ENCODE peak calls at places on chromosomes 5 and 9, in six cellular contexts. One of them, this sample, is unnamed. For H3K36me3, the result is how much of the 10 kb centered on the place peaks cover.

GRCh38 chr9:127862075-127863011 is 7.9 kb upstream of the ENG start:
- DNase-seq in tibial artery: peak
- DNase-seq in lower lobe of right lung: peak
- DNase-seq in ovary: peak
- DNase-seq in small intestine: peak
- DNase-seq in transverse colon: peak
- DNase-seq in this sample: no peak

GRCh38 chr9:97307091-97307490 is 368 bp upstream of the CCDC180 start:
- DNase-seq in lower lobe of right lung: peak
- DNase-seq in transverse colon: peak
- DNase-seq in tibial artery: peak
- DNase-seq in small intestine: peak
- DNase-seq in ovary: peak
- DNase-seq in this sample: peak

GRCh38 chr9:135152608-135153337 is 65.3 kb downstream of the OLFM1 start:
- DNase-seq in ovary: no peak
- DNase-seq in small intestine: peak
- DNase-seq in tibial artery: no peak
- DNase-seq in transverse colon: no peak
- DNase-seq in lower lobe of right lung: no peak
- DNase-seq in this sample: peak

GRCh38 chr9:1050125-1050895 is at the start of gene DMRT2:
- DNase-seq in lower lobe of right lung: peak
- DNase-seq in transverse colon: peak
- DNase-seq in small intestine: peak
- DNase-seq in ovary: peak
- DNase-seq in tibial artery: peak
- DNase-seq in this sample: peak

GRCh38 chr9:21611896-21612295 is 129.8 kb upstream of the IFNE start:
- DNase-seq in small intestine: no peak
- DNase-seq in transverse colon: no peak
- DNase-seq in ovary: no peak
- DNase-seq in tibial artery: no peak
- DNase-seq in lower lobe of right lung: no peak
- DNase-seq in this sample: no peak

GRCh38 chr9:128192601-128193371 is 1.4 kb upstream of the CIZ1 start:
- DNase-seq in ovary: peak
- DNase-seq in transverse colon: peak
- DNase-seq in tibial artery: peak
- DNase-seq in lower lobe of right lung: peak
- DNase-seq in small intestine: peak
- DNase-seq in this sample: peak

GRCh38 chr5:171850354-171850947 is 64.8 kb downstream of the SMIM23 start:
- DNase-seq in transverse colon: no peak
- DNase-seq in tibial artery: peak
- DNase-seq in small intestine: no peak
- DNase-seq in ovary: no peak
- DNase-seq in lower lobe of right lung: no peak
- DNase-seq in this sample: peak

GRCh38 chr5:172413601-172414000 is 40.7 kb downstream of the SH3PXD2B start:
- DNase-seq in tibial artery: no peak
- DNase-seq in ovary: no peak
- DNase-seq in small intestine: no peak
- DNase-seq in lower lobe of right lung: no peak
- DNase-seq in transverse colon: no peak
- DNase-seq in this sample: no peak

GRCh38 chr9:6413365-6414263 is 615 bp downstream of the UHRF2 start:
- DNase-seq in lower lobe of right lung: peak
- DNase-seq in small intestine: peak
- DNase-seq in ovary: no peak
- DNase-seq in tibial artery: peak
- DNase-seq in transverse colon: peak
- DNase-seq in this sample: peak

GRCh38 chr5:142215915-142216681 is 107.5 kb downstream of the NDFIP1 start:
- DNase-seq in lower lobe of right lung: peak
- DNase-seq in transverse colon: peak
- DNase-seq in tibial artery: peak
- DNase-seq in small intestine: no peak
- DNase-seq in ovary: peak
- DNase-seq in this sample: no peak

GRCh38 chr5:172764861-172765765 is 5.9 kb downstream of the DUSP1 start:
- DNase-seq in lower lobe of right lung: peak
- DNase-seq in tibial artery: peak
- DNase-seq in small intestine: peak
- DNase-seq in ovary: peak
- DNase-seq in transverse colon: peak
- DNase-seq in this sample: peak

GRCh38 chr5:135569755-135570452 is 8.9 kb downstream of the CXCL14 start:
- DNase-seq in small intestine: peak
- DNase-seq in tibial artery: peak
- DNase-seq in ovary: no peak
- DNase-seq in transverse colon: peak
- DNase-seq in lower lobe of right lung: no peak
- DNase-seq in this sample: peak

GRCh38 chr9:29822458-29822857 is 2249.2 kb upstream of the C9orf72 start:
- DNase-seq in transverse colon: no peak
- DNase-seq in small intestine: no peak
- DNase-seq in tibial artery: no peak
- DNase-seq in lower lobe of right lung: no peak
- DNase-seq in ovary: no peak
- DNase-seq in this sample: no peak

GRCh38 chr5:132070460-132071337 is 2.9 kb upstream of the CSF2 start:
- DNase-seq in transverse colon: no peak
- DNase-seq in ovary: no peak
- DNase-seq in tibial artery: no peak
- DNase-seq in small intestine: no peak
- DNase-seq in lower lobe of right lung: no peak
- DNase-seq in this sample: no peak

GRCh38 chr9:2655411-2655901 is 33.9 kb downstream of the VLDLR start:
- DNase-seq in tibial artery: no peak
- DNase-seq in ovary: no peak
- DNase-seq in lower lobe of right lung: no peak
- DNase-seq in small intestine: peak
- DNase-seq in transverse colon: no peak
- DNase-seq in this sample: no peak

GRCh38 chr9:13432914-13433313 is 153.4 kb upstream of the MPDZ start:
- DNase-seq in transverse colon: no peak
- DNase-seq in ovary: no peak
- DNase-seq in lower lobe of right lung: no peak
- DNase-seq in small intestine: no peak
- DNase-seq in tibial artery: no peak
- DNase-seq in this sample: no peak

GRCh38 chr5:154898210-154898609 is 39.8 kb downstream of the CNOT8 start:
- DNase-seq in small intestine: no peak
- DNase-seq in transverse colon: no peak
- DNase-seq in tibial artery: peak
- DNase-seq in ovary: no peak
- DNase-seq in lower lobe of right lung: no peak
- DNase-seq in this sample: no peak

GRCh38 chr9:124569942-124570341 is 62.7 kb upstream of the NR5A1 start:
- DNase-seq in lower lobe of right lung: no peak
- DNase-seq in ovary: no peak
- DNase-seq in small intestine: no peak
- DNase-seq in transverse colon: no peak
- DNase-seq in tibial artery: no peak
- DNase-seq in this sample: no peak

GRCh38 chr9:33161011-33161588 is 6.0 kb downstream of the B4GALT1 start:
- DNase-seq in tibial artery: peak
- DNase-seq in lower lobe of right lung: peak
- DNase-seq in transverse colon: peak
- DNase-seq in small intestine: peak
- DNase-seq in ovary: peak
- DNase-seq in this sample: no peak

GRCh38 chr5:72237415-72237814 is 82.6 kb downstream of the MRPS27 start:
- DNase-seq in small intestine: no peak
- DNase-seq in lower lobe of right lung: no peak
- DNase-seq in tibial artery: no peak
- DNase-seq in ovary: no peak
- DNase-seq in transverse colon: no peak
- DNase-seq in this sample: no peak

GRCh38 chr9:97510797-97511761 is 9.6 kb downstream of the TMOD1 start:
- DNase-seq in transverse colon: no peak
- DNase-seq in lower lobe of right lung: no peak
- DNase-seq in ovary: no peak
- DNase-seq in tibial artery: no peak
- DNase-seq in small intestine: no peak
- DNase-seq in this sample: no peak

GRCh38 chr5:151755383-151755782 is 3.0 kb downstream of the ATOX1 start:
- DNase-seq in lower lobe of right lung: no peak
- DNase-seq in small intestine: peak
- DNase-seq in transverse colon: no peak
- DNase-seq in tibial artery: no peak
- DNase-seq in ovary: no peak
- DNase-seq in this sample: no peak

GRCh38 chr9:125649315-125649714 is 57.7 kb downstream of the MAPKAP1 start:
- DNase-seq in tibial artery: peak
- DNase-seq in ovary: no peak
- DNase-seq in transverse colon: no peak
- DNase-seq in small intestine: no peak
- DNase-seq in lower lobe of right lung: no peak
- DNase-seq in this sample: no peak

GRCh38 chr5:133607451-133607850 is 4.9 kb downstream of the FSTL4 start:
- DNase-seq in lower lobe of right lung: no peak
- DNase-seq in transverse colon: no peak
- DNase-seq in tibial artery: no peak
- DNase-seq in small intestine: no peak
- DNase-seq in ovary: no peak
- DNase-seq in this sample: no peak

GRCh38 chr9:27367922-27368316 is 71.0 kb upstream of the EQTN start:
- DNase-seq in tibial artery: no peak
- DNase-seq in lower lobe of right lung: no peak
- DNase-seq in small intestine: no peak
- DNase-seq in ovary: peak
- DNase-seq in transverse colon: no peak
- DNase-seq in this sample: no peak

GRCh38 chr9:92720209-92720765 is 44.3 kb downstream of the BICD2 start:
- DNase-seq in transverse colon: no peak
- DNase-seq in small intestine: no peak
- DNase-seq in lower lobe of right lung: peak
- DNase-seq in tibial artery: no peak
- DNase-seq in ovary: no peak
- DNase-seq in this sample: no peak
- H3K36me3 ChIP-seq in transverse colon: under half
- H3K36me3 ChIP-seq in small intestine: under half
- H3K36me3 ChIP-seq in lower lobe of right lung: half or more
- H3K36me3 ChIP-seq in tibial artery: half or more
- H3K36me3 ChIP-seq in ovary: under half
- H3K36me3 ChIP-seq in this sample: under half

DNA sequence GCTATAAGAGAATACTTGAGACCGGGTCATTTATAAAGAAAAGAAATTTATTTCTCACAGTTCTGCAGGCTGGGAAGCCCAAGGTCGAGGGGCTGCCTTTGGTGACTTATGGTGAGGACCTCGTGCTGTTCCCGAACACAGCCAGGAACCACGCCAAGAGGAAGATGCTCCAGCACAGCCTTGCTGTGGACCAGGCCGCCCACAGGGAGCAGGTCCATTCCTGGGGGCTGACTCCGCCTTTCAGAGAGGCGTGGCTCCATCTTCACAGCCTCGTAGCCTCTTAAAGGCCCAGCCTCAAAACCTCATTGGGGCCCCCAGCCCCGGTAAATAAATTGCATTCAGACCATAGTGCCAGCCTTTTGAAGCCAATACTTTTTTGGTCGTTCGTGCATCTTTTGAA is 93.5 kb upstream of the CACNA1B start:
- DNase-seq in transverse colon: no peak
- DNase-seq in ovary: no peak
- DNase-seq in lower lobe of right lung: no peak
- DNase-seq in tibial artery: no peak
- DNase-seq in small intestine: no peak
- DNase-seq in this sample: peak
- H3K36me3 ChIP-seq in transverse colon: under half
- H3K36me3 ChIP-seq in ovary: under half
- H3K36me3 ChIP-seq in lower lobe of right lung: half or more
- H3K36me3 ChIP-seq in tibial artery: under half
- H3K36me3 ChIP-seq in small intestine: under half
- H3K36me3 ChIP-seq in this sample: under half

GRCh38 chr5:179893958-179894895 is 13.5 kb downstream of the TBC1D9B start:
- DNase-seq in tibial artery: no peak
- DNase-seq in lower lobe of right lung: no peak
- DNase-seq in small intestine: peak
- DNase-seq in ovary: no peak
- DNase-seq in transverse colon: no peak
- DNase-seq in this sample: no peak

GRCh38 chr5:179892255-179892654 is 15.4 kb downstream of the TBC1D9B start:
- DNase-seq in ovary: no peak
- DNase-seq in transverse colon: no peak
- DNase-seq in small intestine: no peak
- DNase-seq in lower lobe of right lung: no peak
- DNase-seq in tibial artery: no peak
- DNase-seq in this sample: no peak

GRCh38 chr5:179900206-179900605 is 7.5 kb downstream of the TBC1D9B start:
- DNase-seq in transverse colon: no peak
- DNase-seq in small intestine: no peak
- DNase-seq in lower lobe of right lung: no peak
- DNase-seq in ovary: no peak
- DNase-seq in tibial artery: no peak
- DNase-seq in this sample: no peak

GRCh38 chr5:179893076-179893957 is 14.4 kb downstream of the TBC1D9B start:
- DNase-seq in lower lobe of right lung: no peak
- DNase-seq in small intestine: no peak
- DNase-seq in tibial artery: no peak
- DNase-seq in transverse colon: no peak
- DNase-seq in ovary: no peak
- DNase-seq in this sample: no peak

DNA sequence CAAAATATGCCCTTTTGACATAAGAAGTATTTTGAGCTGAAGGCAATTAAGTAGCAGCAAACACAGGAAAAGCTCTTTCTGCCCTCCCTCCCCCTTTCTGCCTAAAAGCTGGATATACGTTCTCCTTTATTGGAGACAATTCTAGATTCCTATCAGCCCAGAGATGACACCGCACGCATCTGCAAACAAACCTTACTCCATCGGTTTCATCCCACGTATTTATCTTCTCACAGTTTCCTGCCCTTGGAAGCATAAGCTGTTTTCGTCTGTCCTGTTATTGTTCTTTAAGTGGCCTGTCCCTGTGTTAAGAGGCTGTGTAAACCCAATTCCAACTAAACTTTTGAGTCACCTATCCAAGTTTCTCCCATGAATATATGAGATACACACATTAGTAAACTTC is 11.8 kb downstream of the TBC1D9B start:
- DNase-seq in tibial artery: no peak
- DNase-seq in transverse colon: no peak
- DNase-seq in small intestine: no peak
- DNase-seq in lower lobe of right lung: no peak
- DNase-seq in ovary: no peak
- DNase-seq in this sample: no peak
- H3K36me3 ChIP-seq in tibial artery: half or more
- H3K36me3 ChIP-seq in transverse colon: under half
- H3K36me3 ChIP-seq in small intestine: under half
- H3K36me3 ChIP-seq in lower lobe of right lung: half or more
- H3K36me3 ChIP-seq in ovary: under half
- H3K36me3 ChIP-seq in this sample: under half

DNA sequence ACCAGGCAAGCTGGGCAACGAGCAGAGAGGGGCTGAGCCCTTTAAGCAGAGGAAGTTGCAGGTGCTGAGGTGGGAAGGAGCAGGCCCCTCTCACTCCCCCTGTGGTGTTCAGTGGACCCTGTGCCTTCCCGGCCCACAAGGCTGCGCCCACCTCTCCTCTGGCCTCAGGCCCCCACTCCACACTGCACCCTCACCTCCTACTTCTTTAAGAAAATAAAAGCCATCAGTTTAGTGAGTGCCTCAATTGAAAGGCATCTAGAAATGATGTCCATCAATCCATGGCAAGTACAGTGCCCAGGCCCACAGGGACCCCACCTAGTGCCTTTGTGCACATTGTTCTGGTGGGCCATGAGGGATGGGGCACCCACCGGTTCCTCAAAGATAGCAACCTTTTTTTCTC is 158.0 kb downstream of the PAX5 start:
- DNase-seq in small intestine: no peak
- DNase-seq in transverse colon: no peak
- DNase-seq in ovary: no peak
- DNase-seq in lower lobe of right lung: no peak
- DNase-seq in tibial artery: no peak
- DNase-seq in this sample: no peak
- H3K36me3 ChIP-seq in small intestine: under half
- H3K36me3 ChIP-seq in transverse colon: under half
- H3K36me3 ChIP-seq in ovary: under half
- H3K36me3 ChIP-seq in lower lobe of right lung: under half
- H3K36me3 ChIP-seq in tibial artery: under half
- H3K36me3 ChIP-seq in this sample: under half